ENCODE peak calls at places on chromosome 5, in four cellular contexts. One of them, this sample, is unnamed.

GRCh38 chr5:170408189-170408588 is 19.0 kb upstream of the KCNMB1 start:
- DNase-seq in aorta: no peak
- DNase-seq in CD4-positive, CD25-positive, alpha-beta regulatory T cell: no peak
- DNase-seq in AG09309: no peak
- DNase-seq in this sample: no peak

GRCh38 chr5:124963236-124963929 is 216.9 kb upstream of the ZNF608 start:
- DNase-seq in AG09309: peak
- DNase-seq in aorta: no peak
- DNase-seq in CD4-positive, CD25-positive, alpha-beta regulatory T cell: no peak
- DNase-seq in this sample: peak

GRCh38 chr5:173802670-173803165 is 85.4 kb upstream of the CPEB4 start:
- DNase-seq in CD4-positive, CD25-positive, alpha-beta regulatory T cell: no peak
- DNase-seq in aorta: no peak
- DNase-seq in AG09309: no peak
- DNase-seq in this sample: no peak

GRCh38 chr5:42887094-42887493 is 75.4 kb upstream of the SELENOP start:
- DNase-seq in aorta: no peak
- DNase-seq in AG09309: no peak
- DNase-seq in CD4-positive, CD25-positive, alpha-beta regulatory T cell: no peak
- DNase-seq in this sample: no peak

GRCh38 chr5:76337949-76338589 is 65.0 kb upstream of the IQGAP2 start:
- DNase-seq in CD4-positive, CD25-positive, alpha-beta regulatory T cell: peak
- DNase-seq in aorta: no peak
- DNase-seq in AG09309: no peak
- DNase-seq in this sample: peak

GRCh38 chr5:94830520-94830919 is 212.1 kb downstream of the SLF1 start:
- DNase-seq in CD4-positive, CD25-positive, alpha-beta regulatory T cell: peak
- DNase-seq in aorta: no peak
- DNase-seq in AG09309: no peak
- DNase-seq in this sample: no peak

GRCh38 chr5:62354028-62354874 is 48.2 kb downstream of the KIF2A start:
- DNase-seq in aorta: no peak
- DNase-seq in CD4-positive, CD25-positive, alpha-beta regulatory T cell: peak
- DNase-seq in AG09309: peak
- DNase-seq in this sample: peak

GRCh38 chr5:135035678-135036030 is 1.6 kb upstream of the PITX1 start:
- DNase-seq in aorta: peak
- DNase-seq in CD4-positive, CD25-positive, alpha-beta regulatory T cell: no peak
- DNase-seq in AG09309: no peak
- DNase-seq in this sample: no peak

GRCh38 chr5:34656700-34657549 is 797 bp downstream of the RAI14 start:
- DNase-seq in AG09309: no peak
- DNase-seq in CD4-positive, CD25-positive, alpha-beta regulatory T cell: no peak
- DNase-seq in aorta: peak
- DNase-seq in this sample: no peak

GRCh38 chr5:157799578-157799977 is 56.1 kb downstream of the LSM11 start:
- DNase-seq in aorta: no peak
- DNase-seq in CD4-positive, CD25-positive, alpha-beta regulatory T cell: no peak
- DNase-seq in AG09309: no peak
- DNase-seq in this sample: no peak

GRCh38 chr5:140639093-140639821 is at the start of gene TMCO6:
- DNase-seq in CD4-positive, CD25-positive, alpha-beta regulatory T cell: peak
- DNase-seq in AG09309: peak
- DNase-seq in aorta: peak
- DNase-seq in this sample: peak

GRCh38 chr5:119452060-119452372 is 281 bp upstream of the HSD17B4 start:
- DNase-seq in CD4-positive, CD25-positive, alpha-beta regulatory T cell: no peak
- DNase-seq in AG09309: no peak
- DNase-seq in aorta: no peak
- DNase-seq in this sample: no peak

GRCh38 chr5:78002690-78003089 is 226.6 kb upstream of the TBCA start:
- DNase-seq in aorta: no peak
- DNase-seq in CD4-positive, CD25-positive, alpha-beta regulatory T cell: no peak
- DNase-seq in AG09309: no peak
- DNase-seq in this sample: no peak

GRCh38 chr5:72294473-72294872 is 25.6 kb downstream of the MRPS27 start:
- DNase-seq in CD4-positive, CD25-positive, alpha-beta regulatory T cell: no peak
- DNase-seq in AG09309: no peak
- DNase-seq in aorta: no peak
- DNase-seq in this sample: no peak

GRCh38 chr5:66724740-66725139 is 128.5 kb downstream of the MAST4 start:
- DNase-seq in aorta: no peak
- DNase-seq in CD4-positive, CD25-positive, alpha-beta regulatory T cell: no peak
- DNase-seq in AG09309: no peak
- DNase-seq in this sample: no peak

GRCh38 chr5:33556330-33557328 is 115.9 kb downstream of the TARS1 start:
- DNase-seq in CD4-positive, CD25-positive, alpha-beta regulatory T cell: peak
- DNase-seq in aorta: no peak
- DNase-seq in AG09309: no peak
- DNase-seq in this sample: peak

GRCh38 chr5:35540002-35540401 is 77.7 kb upstream of the SPEF2 start:
- DNase-seq in AG09309: no peak
- DNase-seq in CD4-positive, CD25-positive, alpha-beta regulatory T cell: no peak
- DNase-seq in aorta: no peak
- DNase-seq in this sample: no peak

GRCh38 chr5:138438003-138438723 is 694 bp upstream of the REEP2 start:
- DNase-seq in CD4-positive, CD25-positive, alpha-beta regulatory T cell: no peak
- DNase-seq in aorta: no peak
- DNase-seq in AG09309: no peak
- DNase-seq in this sample: no peak
- H3K4me3 ChIP-seq in CD4-positive, CD25-positive, alpha-beta regulatory T cell: peak
- H3K4me3 ChIP-seq in aorta: peak
- H3K4me3 ChIP-seq in AG09309: peak
- H3K4me3 ChIP-seq in this sample: peak

DNA sequence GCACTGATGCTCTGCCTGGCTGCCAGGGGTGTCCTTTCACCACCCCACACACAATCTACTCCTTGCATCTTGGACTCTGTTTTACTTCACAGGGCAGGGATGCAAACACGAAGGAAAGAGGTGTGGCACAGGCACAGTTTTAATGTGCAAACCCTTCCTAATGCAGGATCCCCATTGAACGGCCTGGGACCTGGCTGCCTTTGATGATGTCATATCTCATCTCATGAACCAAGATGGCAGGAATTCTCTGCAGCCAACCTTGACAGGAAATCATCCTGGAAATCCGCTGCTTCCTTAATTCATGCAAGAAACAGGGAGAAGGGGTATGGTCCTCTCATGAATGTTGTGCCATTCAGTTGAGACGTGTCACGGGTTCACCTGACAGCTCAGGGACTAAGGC is 91.4 kb downstream of the LMNB1 start:
- DNase-seq in AG09309: no peak
- DNase-seq in aorta: no peak
- DNase-seq in CD4-positive, CD25-positive, alpha-beta regulatory T cell: no peak
- DNase-seq in this sample: no peak
- H3K4me3 ChIP-seq in AG09309: no peak
- H3K4me3 ChIP-seq in aorta: no peak
- H3K4me3 ChIP-seq in CD4-positive, CD25-positive, alpha-beta regulatory T cell: no peak
- H3K4me3 ChIP-seq in this sample: no peak

GRCh38 chr5:38447786-38448185 is 108.7 kb downstream of the LIFR start:
- DNase-seq in AG09309: no peak
- DNase-seq in CD4-positive, CD25-positive, alpha-beta regulatory T cell: no peak
- DNase-seq in aorta: no peak
- DNase-seq in this sample: no peak
- H3K4me3 ChIP-seq in AG09309: no peak
- H3K4me3 ChIP-seq in CD4-positive, CD25-positive, alpha-beta regulatory T cell: no peak
- H3K4me3 ChIP-seq in aorta: no peak
- H3K4me3 ChIP-seq in this sample: no peak

DNA sequence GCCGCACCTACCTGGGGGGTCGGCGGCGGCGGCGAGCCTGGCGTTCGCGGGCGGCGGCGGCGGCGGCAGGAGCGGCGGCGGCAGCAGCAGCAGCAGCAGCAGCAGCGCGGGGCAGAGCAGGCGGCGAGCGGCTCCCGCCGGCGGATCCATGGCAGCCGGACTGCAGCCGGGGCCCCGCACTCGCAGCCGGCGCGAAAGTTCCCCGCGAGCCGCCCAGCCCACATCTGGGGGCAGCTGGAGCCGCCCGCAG is 157 bp downstream of the ADAMTS2 start:
- DNase-seq in aorta: no peak
- DNase-seq in AG09309: no peak
- DNase-seq in CD4-positive, CD25-positive, alpha-beta regulatory T cell: no peak
- DNase-seq in this sample: no peak
- H3K4me3 ChIP-seq in aorta: peak
- H3K4me3 ChIP-seq in AG09309: peak
- H3K4me3 ChIP-seq in CD4-positive, CD25-positive, alpha-beta regulatory T cell: no peak
- H3K4me3 ChIP-seq in this sample: peak

GRCh38 chr5:181118369-181118768 is 12.6 kb downstream of the OR2V1 start:
- DNase-seq in AG09309: no peak
- DNase-seq in aorta: no peak
- DNase-seq in CD4-positive, CD25-positive, alpha-beta regulatory T cell: no peak
- DNase-seq in this sample: no peak

GRCh38 chr5:181119105-181119504 is 11.9 kb downstream of the OR2V1 start:
- DNase-seq in AG09309: no peak
- DNase-seq in aorta: no peak
- DNase-seq in CD4-positive, CD25-positive, alpha-beta regulatory T cell: no peak
- DNase-seq in this sample: no peak

GRCh38 chr5:181114284-181114843 is 16.6 kb downstream of the OR2V1 start:
- DNase-seq in AG09309: no peak
- DNase-seq in CD4-positive, CD25-positive, alpha-beta regulatory T cell: no peak
- DNase-seq in aorta: no peak
- DNase-seq in this sample: no peak

GRCh38 chr5:181111010-181111409 is 20.0 kb downstream of the OR2V1 start:
- DNase-seq in AG09309: no peak
- DNase-seq in aorta: no peak
- DNase-seq in CD4-positive, CD25-positive, alpha-beta regulatory T cell: no peak
- DNase-seq in this sample: no peak

GRCh38 chr5:181114844-181115778 is 15.9 kb downstream of the OR2V1 start:
- DNase-seq in CD4-positive, CD25-positive, alpha-beta regulatory T cell: no peak
- DNase-seq in AG09309: no peak
- DNase-seq in aorta: no peak
- DNase-seq in this sample: no peak
- H3K4me3 ChIP-seq in CD4-positive, CD25-positive, alpha-beta regulatory T cell: no peak
- H3K4me3 ChIP-seq in AG09309: peak
- H3K4me3 ChIP-seq in aorta: no peak
- H3K4me3 ChIP-seq in this sample: peak

GRCh38 chr5:150671509-150672236 is 10.6 kb downstream of the MYOZ3 start:
- DNase-seq in CD4-positive, CD25-positive, alpha-beta regulatory T cell: no peak
- DNase-seq in AG09309: no peak
- DNase-seq in aorta: no peak
- DNase-seq in this sample: no peak

GRCh38 chr5:150670275-150670960 is 9.4 kb downstream of the MYOZ3 start:
- DNase-seq in CD4-positive, CD25-positive, alpha-beta regulatory T cell: no peak
- DNase-seq in AG09309: no peak
- DNase-seq in aorta: no peak
- DNase-seq in this sample: no peak

GRCh38 chr5:150670961-150671337 is 9.9 kb downstream of the MYOZ3 start:
- DNase-seq in AG09309: no peak
- DNase-seq in aorta: no peak
- DNase-seq in CD4-positive, CD25-positive, alpha-beta regulatory T cell: no peak
- DNase-seq in this sample: no peak

GRCh38 chr5:150672884-150673275 is 11.8 kb downstream of the MYOZ3 start:
- DNase-seq in CD4-positive, CD25-positive, alpha-beta regulatory T cell: no peak
- DNase-seq in aorta: no peak
- DNase-seq in AG09309: no peak
- DNase-seq in this sample: no peak

DNA sequence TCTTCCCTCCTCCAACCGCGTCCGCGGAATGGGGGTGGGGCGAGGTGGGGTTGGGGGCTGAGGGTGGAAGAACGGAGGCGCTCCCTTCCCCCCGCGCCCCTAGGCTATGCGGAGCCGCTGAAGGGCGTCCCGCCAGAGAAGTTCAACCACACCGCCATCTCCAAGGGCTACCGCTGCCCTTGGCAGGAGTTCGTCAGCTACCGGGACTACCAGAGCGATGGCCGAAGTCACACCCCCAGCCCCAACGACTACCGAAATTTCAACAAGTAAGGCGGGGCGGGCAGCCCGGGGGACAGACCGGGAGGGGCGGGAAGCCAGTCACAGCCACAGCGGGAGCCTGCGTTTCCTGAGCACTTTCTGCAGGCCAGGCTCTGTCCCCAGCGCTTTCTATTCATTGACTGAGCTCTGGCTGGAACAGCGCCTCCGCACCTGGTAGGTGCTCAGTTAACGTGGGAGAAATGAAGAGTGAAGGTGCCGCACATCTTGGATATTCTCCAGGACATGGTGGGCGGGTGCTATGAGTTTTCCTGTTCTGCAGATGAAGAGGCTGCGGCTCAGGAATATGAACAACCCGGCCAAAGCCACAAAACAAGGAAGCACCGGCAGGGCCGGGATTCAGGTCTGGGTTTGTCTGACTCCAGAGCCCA is 11.3 kb downstream of the MYOZ3 start:
- DNase-seq in AG09309: no peak
- DNase-seq in aorta: peak
- DNase-seq in CD4-positive, CD25-positive, alpha-beta regulatory T cell: peak
- DNase-seq in this sample: no peak
- H3K4me3 ChIP-seq in AG09309: peak
- H3K4me3 ChIP-seq in aorta: no peak
- H3K4me3 ChIP-seq in CD4-positive, CD25-positive, alpha-beta regulatory T cell: no peak
- H3K4me3 ChIP-seq in this sample: peak

DNA sequence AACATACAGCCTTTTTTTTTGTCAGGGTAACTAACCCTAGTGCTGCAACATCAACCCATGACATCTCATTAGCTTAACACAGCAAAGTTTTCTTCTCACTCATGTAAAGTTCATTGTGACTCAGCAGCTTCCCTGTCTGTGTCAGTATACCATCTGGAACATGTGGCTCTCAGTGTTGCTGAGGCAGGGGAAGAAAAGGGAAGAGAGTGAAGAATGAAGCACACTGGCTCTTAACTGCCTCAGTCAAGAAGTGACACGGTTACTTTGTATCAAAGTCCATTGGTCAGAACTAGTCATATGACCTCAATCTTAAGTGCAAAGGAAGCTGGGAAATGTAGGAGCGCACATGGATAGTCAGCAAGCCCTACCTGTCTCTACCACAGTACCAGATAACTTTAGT is 185.0 kb upstream of the ELL2 start:
- DNase-seq in CD4-positive, CD25-positive, alpha-beta regulatory T cell: peak
- DNase-seq in AG09309: peak
- DNase-seq in aorta: no peak
- DNase-seq in this sample: peak
- H3K4me3 ChIP-seq in CD4-positive, CD25-positive, alpha-beta regulatory T cell: no peak
- H3K4me3 ChIP-seq in AG09309: no peak
- H3K4me3 ChIP-seq in aorta: no peak
- H3K4me3 ChIP-seq in this sample: no peak

This sample was measured in skeletal muscle cell.